ENCODE peak calls at places on chromosomes 16 and 17, in nine cellular contexts. W is neural progenitor cell; Q is effector memory CD4-positive, alpha-beta T cell; H is fibroblast of lung; E is CD4-positive, alpha-beta T cell; M is cardiac muscle cell; P is mammary epithelial cell; R is neuronal stem cell; I is CD8-positive, alpha-beta memory T cell. O is an unnamed sample. For H3K9me3, the result is how much of the 10 kb centered on the place peaks cover.

GRCh38 chr17:78785011-78785662 is 3.1 kb upstream of the CYTH1 start:
- DNase-seq in W (no peak), Q (no peak), H (no peak), E (no peak), M (no peak), P (no peak), R (no peak), I (peak), O (no peak)

GRCh38 chr17:32341141-32341856 is 674 bp downstream of the C17orf75 start:
- DNase-seq in W (no peak), Q (peak), H (peak), E (no peak), M (no peak), P (peak), R (no peak), I (peak), O (no peak)

GRCh38 chr17:59342681-59343127 is 11.2 kb downstream of the YPEL2 start:
- DNase-seq in W (no peak), Q (no peak), H (no peak), E (no peak), M (no peak), P (no peak), R (no peak), I (no peak), O (no peak)

GRCh38 chr17:18974407-18975149 is 22.6 kb downstream of the SLC5A10 start:
- DNase-seq in W (no peak), Q (no peak), H (peak), E (no peak), M (no peak), P (peak), R (no peak), I (no peak), O (no peak)

GRCh38 chr17:75468779-75469373 is 12.4 kb downstream of the TMEM94 start:
- DNase-seq in W (no peak), Q (no peak), H (no peak), E (no peak), M (no peak), P (no peak), R (no peak), I (no peak), O (no peak)

GRCh38 chr16:78749745-78750268 is 650.4 kb downstream of the WWOX start:
- DNase-seq in W (no peak), Q (no peak), H (no peak), E (no peak), M (no peak), P (no peak), R (no peak), I (peak), O (no peak)

GRCh38 chr16:78460428-78460827 is 361.0 kb downstream of the WWOX start:
- DNase-seq in W (no peak), Q (no peak), H (no peak), E (no peak), M (no peak), P (no peak), R (no peak), I (no peak), O (no peak)

GRCh38 chr16:17939052-17939673 is 397.4 kb downstream of the NPIPA8 start:
- DNase-seq in W (no peak), Q (no peak), H (no peak), E (no peak), M (no peak), P (no peak), R (no peak), I (no peak), O (no peak)

GRCh38 chr17:78862073-78863023 is 21.7 kb upstream of the USP36 start:
- DNase-seq in W (no peak), Q (no peak), H (peak), E (no peak), M (peak), P (peak), R (no peak), I (no peak), O (no peak)

GRCh38 chr17:10096556-10096955 is 101.8 kb downstream of the GAS7 start:
- DNase-seq in W (no peak), Q (no peak), H (no peak), E (no peak), M (no peak), P (no peak), R (no peak), I (no peak), O (no peak)

GRCh38 chr17:78947235-78948153 is 22.3 kb upstream of the TIMP2 start:
- DNase-seq in W (no peak), Q (no peak), H (no peak), E (no peak), M (peak), P (no peak), R (no peak), I (no peak), O (no peak)

GRCh38 chr17:10109146-10109545 is 89.3 kb downstream of the GAS7 start:
- DNase-seq in W (no peak), Q (no peak), H (no peak), E (no peak), M (no peak), P (no peak), R (no peak), I (no peak), O (no peak)

GRCh38 chr16:86924537-86924936 is 346.2 kb downstream of the FOXL1 start:
- DNase-seq in W (no peak), Q (no peak), H (peak), E (no peak), M (peak), P (peak), R (no peak), I (no peak), O (no peak)

GRCh38 chr17:48483471-48484131 is 47.2 kb downstream of the HOXB1 start:
- DNase-seq in W (no peak), Q (no peak), H (peak), E (no peak), M (peak), P (peak), R (no peak), I (no peak), O (no peak)

GRCh38 chr16:87074635-87075318 is 242.4 kb downstream of the C16orf95 start:
- DNase-seq in W (peak), Q (no peak), H (no peak), E (no peak), M (no peak), P (no peak), R (no peak), I (no peak), O (peak)

GRCh38 chr16:57764341-57765159 is 29.0 kb downstream of the KATNB1 start:
- DNase-seq in W (peak), Q (peak), H (peak), E (no peak), M (peak), P (peak), R (no peak), I (peak), O (peak)

GRCh38 chr16:30376508-30376907 is 1.9 kb downstream of the MYL11 start:
- DNase-seq in W (no peak), Q (no peak), H (no peak), E (no peak), M (no peak), P (no peak), R (no peak), I (no peak), O (no peak)

GRCh38 chr17:41666336-41666680 is 22.4 kb upstream of the EIF1 start:
- DNase-seq in W (peak), Q (peak), H (peak), E (peak), M (peak), P (peak), R (peak), I (peak), O (no peak)

GRCh38 chr16:1942810-1943726 is at the start of gene MSRB1:
- DNase-seq in W (peak), Q (peak), H (peak), E (peak), M (peak), P (peak), R (peak), I (peak), O (peak)

GRCh38 chr16:4597174-4597573 is 17.5 kb downstream of the UBALD1 start:
- DNase-seq in W (no peak), Q (no peak), H (peak), E (no peak), M (no peak), P (peak), R (no peak), I (no peak), O (no peak)

GRCh38 chr16:50153648-50154368 is 702 bp downstream of the TENT4B start:
- DNase-seq in W (peak), Q (peak), H (peak), E (peak), M (peak), P (peak), R (no peak), I (no peak), O (no peak)

GRCh38 chr16:86343733-86344585 is 166.4 kb upstream of the FOXF1 start:
- DNase-seq in W (no peak), Q (no peak), H (peak), E (no peak), M (peak), P (no peak), R (no peak), I (no peak), O (no peak)

DNA sequence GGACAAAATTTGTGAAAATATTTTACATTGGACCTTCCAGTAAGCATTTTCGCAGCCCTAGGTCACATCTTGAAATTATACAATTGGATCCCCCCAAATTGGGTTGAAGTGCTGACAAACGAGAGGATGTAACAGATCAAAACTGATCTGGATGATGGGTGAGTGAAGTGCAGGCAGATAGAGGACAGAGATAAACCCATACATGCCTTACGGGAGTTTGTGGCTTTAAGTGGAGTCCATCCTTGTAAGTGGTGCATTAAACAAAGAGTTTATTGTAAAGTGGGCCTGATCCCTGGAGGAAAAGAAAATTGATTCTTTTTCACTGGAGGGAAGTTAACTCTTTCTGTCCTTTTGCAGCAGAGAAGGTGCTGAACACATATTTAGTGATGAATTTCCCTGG is 39.1 kb upstream of the KCNJ2 start:
- DNase-seq in W (no peak), Q (no peak), H (no peak), E (no peak), M (no peak), P (no peak), R (no peak), I (no peak), O (no peak)
- H3K9me3 ChIP-seq in W (under half), Q (under half), H (under half), E (under half), M (under half), P (under half), R (under half), I (under half), O (under half)

DNA sequence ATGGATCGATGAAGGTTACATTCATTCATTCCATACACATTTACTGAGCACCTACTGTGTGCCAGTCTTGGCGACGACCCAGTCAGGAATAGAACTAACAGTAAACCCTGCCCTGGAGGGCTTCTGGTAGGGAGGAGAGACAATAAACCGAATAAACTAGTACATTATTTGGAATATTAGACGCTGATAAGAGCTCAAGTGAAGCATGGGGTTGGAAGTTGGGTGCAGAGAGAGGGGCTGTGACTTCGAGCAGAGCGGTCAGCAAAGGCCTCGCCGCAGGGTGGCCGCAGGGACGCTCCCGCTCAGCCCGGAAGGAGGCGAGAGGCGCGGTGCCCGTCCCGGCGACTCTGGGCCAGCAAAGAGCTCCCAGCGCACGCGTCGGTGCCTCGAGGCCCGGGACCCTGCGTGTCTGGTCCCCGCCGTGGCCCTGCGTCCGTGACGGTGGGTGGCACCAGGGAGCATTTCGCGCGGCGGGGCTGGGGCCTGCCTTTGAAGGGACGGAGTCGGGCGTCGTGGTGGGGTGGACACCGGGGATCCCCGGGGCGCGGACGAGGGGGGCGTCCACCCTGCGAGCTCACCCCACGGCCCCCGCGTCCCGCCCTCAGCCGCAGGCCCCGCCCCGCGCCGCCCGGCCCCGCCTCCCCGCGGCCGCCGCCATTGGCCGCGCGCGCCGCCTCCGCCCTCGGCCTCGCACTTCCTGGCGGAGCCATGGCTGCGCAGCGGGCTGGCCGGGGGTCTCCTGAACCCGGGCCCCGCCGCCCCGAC is at the start of gene KLHL36:
- DNase-seq in W (peak), Q (peak), H (no peak), E (peak), M (peak), P (no peak), R (peak), I (peak), O (peak)
- H3K27ac ChIP-seq in W (no peak), Q (peak), H (peak), E (peak), M (no peak), P (peak), R (no peak), I (peak), O (peak)

GRCh38 chr16:35319536-35320192 is 1860.3 kb downstream of the TP53TG3F start:
- DNase-seq in W (no peak), Q (no peak), H (no peak), E (no peak), M (no peak), P (no peak), R (no peak), I (no peak), O (no peak)
- H3K9me3 ChIP-seq in W (under half), Q (under half), H (under half), E (under half), M (under half), P (under half), R (under half), I (under half), O (under half)

GRCh38 chr17:4184811-4185210 is 41.8 kb downstream of the CYB5D2 start:
- DNase-seq in W (no peak), Q (no peak), H (no peak), E (no peak), M (no peak), P (no peak), R (no peak), I (no peak), O (no peak)
- H3K27ac ChIP-seq in W (no peak), Q (no peak), H (no peak), E (no peak), M (no peak), P (no peak), R (no peak), I (no peak), O (no peak)

GRCh38 chr16:83692224-83692623 is 115.6 kb upstream of the HSBP1 start:
- DNase-seq in W (no peak), Q (no peak), H (no peak), E (no peak), M (peak), P (no peak), R (no peak), I (no peak), O (no peak)
- H3K9me3 ChIP-seq in W (under half), Q (under half), H (under half), E (under half), M (under half), P (under half), R (under half), I (under half), O (under half)

GRCh38 chr17:63437287-63438091 is 8.6 kb downstream of the CYB561 start:
- DNase-seq in W (no peak), Q (no peak), H (no peak), E (no peak), M (peak), P (no peak), R (no peak), I (no peak), O (no peak)
- H3K27ac ChIP-seq in W (no peak), Q (no peak), H (no peak), E (no peak), M (no peak), P (no peak), R (no peak), I (peak), O (no peak)

GRCh38 chr16:3306078-3306477 is 781 bp downstream of the ZNF75A start:
- DNase-seq in W (no peak), Q (no peak), H (no peak), E (no peak), M (no peak), P (no peak), R (no peak), I (no peak), O (no peak)

GRCh38 chr16:3317315-3317999 is 12.2 kb downstream of the ZNF75A start:
- DNase-seq in W (no peak), Q (no peak), H (peak), E (no peak), M (peak), P (no peak), R (no peak), I (no peak), O (no peak)

GRCh38 chr16:3311496-3311895 is 6.2 kb downstream of the ZNF75A start:
- DNase-seq in W (no peak), Q (no peak), H (no peak), E (no peak), M (no peak), P (no peak), R (no peak), I (no peak), O (no peak)
- H3K9me3 ChIP-seq in W (under half), Q (under half), H (under half), E (half or more), M (under half), P (under half), R (half or more), I (half or more), O (under half)

GRCh38 chr16:8867483-8868271 is 1.1 kb downstream of the CARHSP1 start:
- DNase-seq in W (peak), Q (no peak), H (no peak), E (no peak), M (no peak), P (no peak), R (peak), I (no peak), O (no peak)

GRCh38 chr16:8866884-8867482 is 1.8 kb downstream of the CARHSP1 start:
- DNase-seq in W (peak), Q (no peak), H (no peak), E (no peak), M (no peak), P (no peak), R (no peak), I (no peak), O (no peak)

GRCh38 chr16:8872071-8872470 is 3.3 kb upstream of the CARHSP1 start:
- DNase-seq in W (no peak), Q (no peak), H (no peak), E (no peak), M (no peak), P (no peak), R (no peak), I (no peak), O (no peak)

GRCh38 chr16:8868272-8869211 is at the start of gene CARHSP1:
- DNase-seq in W (peak), Q (peak), H (peak), E (peak), M (peak), P (peak), R (peak), I (peak), O (peak)

GRCh38 chr16:8869212-8869987 is 594 bp upstream of the CARHSP1 start:
- DNase-seq in W (peak), Q (no peak), H (no peak), E (no peak), M (no peak), P (no peak), R (no peak), I (no peak), O (no peak)
- H3K27ac ChIP-seq in W (no peak), Q (no peak), H (no peak), E (peak), M (no peak), P (peak), R (no peak), I (peak), O (no peak)